ENCODE peak calls at places on chromosome 18, in eight cellular contexts. J, C, P, Y, M, K, R and Q are unnamed samples.

GRCh38 chr18:13558132-13558531 is 168.2 kb downstream of the FAM210A start:
- DNase-seq in M (peak), J (peak), C (peak), K (no peak), Y (no peak), P (no peak), R (peak), Q (no peak)

GRCh38 chr18:48300463-48300961 is 108.7 kb downstream of the ZBTB7C start:
- DNase-seq in P (peak), C (no peak), K (no peak), M (peak), R (no peak), Y (no peak), J (peak), Q (peak)

GRCh38 chr18:22168360-22168921 is 948 bp upstream of the GATA6 start:
- DNase-seq in P (no peak), M (no peak), C (no peak), R (no peak), K (no peak), Y (no peak), J (peak), Q (no peak)

GRCh38 chr18:32450026-32450681 is 20.5 kb downstream of the GAREM1 start:
- DNase-seq in J (no peak), P (no peak), R (no peak), M (no peak), K (no peak), C (no peak), Y (no peak), Q (no peak)

GRCh38 chr18:3499498-3499897 is 49.5 kb downstream of the TGIF1 start:
- DNase-seq in P (no peak), J (peak), M (no peak), C (peak), R (no peak), K (no peak), Y (no peak), Q (no peak)

GRCh38 chr18:77147418-77147852 is 14.9 kb upstream of the MBP start:
- DNase-seq in C (peak), J (peak), Y (no peak), R (no peak), K (no peak), P (no peak), M (peak), Q (no peak)

GRCh38 chr18:56721491-56721890 is 70.3 kb downstream of the WDR7 start:
- DNase-seq in C (no peak), Y (no peak), M (no peak), J (no peak), K (no peak), R (no peak), P (no peak), Q (no peak)

GRCh38 chr18:9081940-9082339 is 20.6 kb upstream of the NDUFV2 start:
- DNase-seq in Y (no peak), M (no peak), C (no peak), K (no peak), J (no peak), P (no peak), R (no peak), Q (no peak)

GRCh38 chr18:32848836-32849235 is 76.0 kb upstream of the KLHL14 start:
- DNase-seq in M (no peak), P (no peak), R (no peak), K (no peak), J (no peak), Y (no peak), C (no peak), Q (no peak)

GRCh38 chr18:31586616-31587015 is 5.1 kb upstream of the TTR start:
- DNase-seq in K (no peak), J (no peak), M (no peak), R (no peak), P (no peak), Y (no peak), C (no peak), Q (no peak)

GRCh38 chr18:6724331-6724730 is 5.2 kb upstream of the ARHGAP28 start:
- DNase-seq in Y (no peak), J (no peak), R (no peak), K (no peak), M (no peak), C (no peak), P (no peak), Q (no peak)

GRCh38 chr18:46894124-46894523 is 23.2 kb downstream of the PIAS2 start:
- DNase-seq in R (no peak), J (no peak), Y (no peak), M (no peak), C (no peak), P (no peak), K (no peak), Q (no peak)

GRCh38 chr18:43665239-43665788 is 388.0 kb upstream of the SYT4 start:
- DNase-seq in M (peak), P (no peak), R (no peak), J (peak), K (peak), Y (no peak), C (peak), Q (no peak)

GRCh38 chr18:51478908-51479307 is 281.4 kb upstream of the MEX3C start:
- DNase-seq in M (no peak), K (no peak), Y (no peak), R (no peak), C (no peak), J (no peak), P (no peak), Q (no peak)

GRCh38 chr18:22604390-22604985 is 186.8 kb upstream of the CTAGE1 start:
- DNase-seq in C (no peak), R (no peak), Y (no peak), K (no peak), J (no peak), M (no peak), P (no peak), Q (no peak)

GRCh38 chr18:25229080-25229479 is 122.9 kb downstream of the ZNF521 start:
- DNase-seq in J (no peak), K (no peak), C (peak), P (no peak), R (no peak), Y (no peak), M (no peak), Q (no peak)

GRCh38 chr18:36525913-36526312 is 228.4 kb downstream of the FHOD3 start:
- DNase-seq in Y (no peak), P (no peak), J (no peak), R (no peak), M (no peak), K (no peak), C (no peak), Q (no peak)

GRCh38 chr18:24187049-24187448 is 48.2 kb downstream of the CABYR start:
- DNase-seq in M (no peak), R (no peak), C (no peak), K (no peak), J (no peak), Y (no peak), P (no peak), Q (no peak)

GRCh38 chr18:2970762-2971659 is 41.9 kb downstream of the LPIN2 start:
- DNase-seq in P (no peak), K (no peak), M (no peak), R (no peak), Y (no peak), C (no peak), J (no peak), Q (no peak)

GRCh38 chr18:67599277-67599676 is 82.8 kb upstream of the DSEL start:
- DNase-seq in R (no peak), K (no peak), Y (no peak), M (peak), J (peak), P (no peak), C (peak), Q (no peak)

GRCh38 chr18:13339653-13340052 is 121.1 kb downstream of the LDLRAD4 start:
- DNase-seq in P (no peak), R (no peak), K (no peak), M (no peak), J (no peak), C (no peak), Y (no peak), Q (no peak)